ENCODE peak calls at places on chromosomes 11 and 22, in six cellular contexts. Q is HCT116, V is A549, E is body of pancreas, C is heart left ventricle, L is prostate gland. K is an unnamed sample.

GRCh38 chr11:2747236-2748015 is 47.6 kb upstream of the KCNQ1OT1 start:
- DNase-seq in Q (no peak), V (no peak), E (peak), C (peak), L (no peak), K (no peak)

GRCh38 chr11:58301576-58301975 is 33.5 kb upstream of the OR10W1 start:
- DNase-seq in Q (no peak), V (no peak), E (no peak), C (no peak), L (no peak), K (no peak)

GRCh38 chr11:61541568-61541967 is 33.0 kb downstream of the LRRC10B start:
- DNase-seq in Q (peak), V (peak), E (no peak), C (no peak), L (no peak), K (no peak)

GRCh38 chr11:64935634-64936081 is at the start of gene GPHA2:
- DNase-seq in Q (no peak), V (no peak), E (peak), C (no peak), L (no peak), K (no peak)

GRCh38 chr11:71370895-71371673 is 77.1 kb downstream of the DHCR7 start:
- DNase-seq in Q (no peak), V (no peak), E (no peak), C (no peak), L (no peak), K (no peak)

GRCh38 chr11:100190395-100190794 is 496.7 kb upstream of the ARHGAP42 start:
- DNase-seq in Q (no peak), V (no peak), E (no peak), C (no peak), L (no peak), K (no peak)

GRCh38 chr11:73586791-73587190 is 11.1 kb downstream of the FAM168A start:
- DNase-seq in Q (no peak), V (no peak), E (no peak), C (no peak), L (no peak), K (no peak)

GRCh38 chr11:17391493-17392355 is 3.3 kb upstream of the KCNJ11 start:
- DNase-seq in Q (no peak), V (no peak), E (no peak), C (no peak), L (no peak), K (no peak)

GRCh38 chr11:43393765-43394355 is 35.1 kb downstream of the TTC17 start:
- DNase-seq in Q (no peak), V (no peak), E (peak), C (no peak), L (no peak), K (peak)

GRCh38 chr11:72141066-72141465 is 5.5 kb downstream of the FOLR3 start:
- DNase-seq in Q (no peak), V (peak), E (no peak), C (no peak), L (no peak), K (no peak)

GRCh38 chr11:67024966-67025365 is 2.0 kb downstream of the SYT12 start:
- DNase-seq in Q (no peak), V (no peak), E (no peak), C (no peak), L (no peak), K (no peak)

GRCh38 chr11:84800755-84801346 is 826.3 kb downstream of the DLG2 start:
- DNase-seq in Q (peak), V (peak), E (no peak), C (no peak), L (no peak), K (no peak)

GRCh38 chr22:44893731-44894080 is 116.1 kb downstream of the PHF21B start:
- DNase-seq in Q (no peak), V (no peak), E (no peak), C (no peak), L (no peak), K (no peak)

GRCh38 chr11:60164550-60165075 is 18.3 kb downstream of the MS4A6A start:
- DNase-seq in Q (no peak), V (no peak), E (no peak), C (no peak), L (no peak), K (no peak)

GRCh38 chr11:12677131-12677530 is 2.9 kb downstream of the TEAD1 start:
- DNase-seq in Q (no peak), V (no peak), E (no peak), C (no peak), L (no peak), K (no peak)

GRCh38 chr11:117860139-117860538 is 16.3 kb downstream of the FXYD6 start:
- DNase-seq in Q (no peak), V (no peak), E (no peak), C (no peak), L (no peak), K (no peak)

GRCh38 chr11:34468209-34468841 is 29.6 kb downstream of the CAT start:
- DNase-seq in Q (peak), V (peak), E (peak), C (no peak), L (peak), K (peak)

GRCh38 chr11:76602431-76602861 is 68.1 kb downstream of the LRRC32 start:
- DNase-seq in Q (no peak), V (no peak), E (no peak), C (peak), L (no peak), K (peak)

GRCh38 chr11:76172583-76172982 is 33.7 kb downstream of the WNT11 start:
- DNase-seq in Q (no peak), V (no peak), E (no peak), C (no peak), L (no peak), K (no peak)

GRCh38 chr11:76025068-76025467 is 181.2 kb downstream of the WNT11 start:
- DNase-seq in Q (no peak), V (no peak), E (no peak), C (no peak), L (no peak), K (no peak)

GRCh38 chr11:64007629-64008282 is 21.5 kb downstream of the OTUB1 start:
- DNase-seq in Q (peak), V (peak), E (peak), C (peak), L (no peak), K (peak)

DNA sequence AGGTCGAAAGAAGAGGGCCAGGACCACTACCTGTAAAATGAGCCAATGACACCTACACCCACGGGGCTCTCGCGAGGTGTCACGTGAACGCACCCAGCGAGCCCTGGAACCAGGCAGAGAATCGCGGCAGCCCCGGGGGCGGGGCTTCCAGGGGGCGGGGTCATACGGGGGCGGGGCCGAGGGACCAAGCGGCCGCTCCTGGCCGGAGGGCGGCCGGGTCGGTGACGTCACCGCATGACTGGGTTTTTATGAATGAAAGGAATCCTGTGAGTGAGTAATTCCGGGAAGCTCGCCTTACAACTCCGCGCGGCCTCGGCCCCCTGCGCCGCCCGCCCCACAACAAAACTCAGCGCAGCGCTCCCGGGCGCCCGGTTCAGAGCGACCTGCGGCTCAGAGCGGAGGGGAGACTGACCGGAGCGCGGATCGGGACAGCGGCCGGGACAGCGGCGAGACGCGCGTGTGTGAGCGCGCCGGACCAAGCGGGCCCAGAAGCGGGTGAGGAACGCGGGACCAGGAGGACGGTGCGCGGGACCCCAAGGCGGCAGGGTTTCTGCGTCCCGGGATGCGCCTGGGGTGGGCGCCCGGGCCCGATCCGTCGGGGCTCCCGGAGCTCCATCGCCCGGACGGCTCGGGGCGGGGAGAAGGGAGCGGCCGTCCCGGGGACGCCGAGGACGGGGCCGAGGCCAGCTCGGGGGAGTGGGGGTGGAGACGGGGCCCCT is at the start of gene MAFF:
- DNase-seq in Q (peak), V (peak), E (peak), C (peak), L (peak), K (peak)
- TF ChIP-seq POLR2A in Q (peak), V (no peak), E (peak), C (peak), L (peak), K (peak)

GRCh38 chr22:50530280-50530856 is 556 bp upstream of the TYMP start:
- DNase-seq in Q (peak), V (peak), E (peak), C (peak), L (peak), K (peak)
- TF ChIP-seq POLR2A in Q (peak), V (peak), E (peak), C (no peak), L (peak), K (no peak)

DNA sequence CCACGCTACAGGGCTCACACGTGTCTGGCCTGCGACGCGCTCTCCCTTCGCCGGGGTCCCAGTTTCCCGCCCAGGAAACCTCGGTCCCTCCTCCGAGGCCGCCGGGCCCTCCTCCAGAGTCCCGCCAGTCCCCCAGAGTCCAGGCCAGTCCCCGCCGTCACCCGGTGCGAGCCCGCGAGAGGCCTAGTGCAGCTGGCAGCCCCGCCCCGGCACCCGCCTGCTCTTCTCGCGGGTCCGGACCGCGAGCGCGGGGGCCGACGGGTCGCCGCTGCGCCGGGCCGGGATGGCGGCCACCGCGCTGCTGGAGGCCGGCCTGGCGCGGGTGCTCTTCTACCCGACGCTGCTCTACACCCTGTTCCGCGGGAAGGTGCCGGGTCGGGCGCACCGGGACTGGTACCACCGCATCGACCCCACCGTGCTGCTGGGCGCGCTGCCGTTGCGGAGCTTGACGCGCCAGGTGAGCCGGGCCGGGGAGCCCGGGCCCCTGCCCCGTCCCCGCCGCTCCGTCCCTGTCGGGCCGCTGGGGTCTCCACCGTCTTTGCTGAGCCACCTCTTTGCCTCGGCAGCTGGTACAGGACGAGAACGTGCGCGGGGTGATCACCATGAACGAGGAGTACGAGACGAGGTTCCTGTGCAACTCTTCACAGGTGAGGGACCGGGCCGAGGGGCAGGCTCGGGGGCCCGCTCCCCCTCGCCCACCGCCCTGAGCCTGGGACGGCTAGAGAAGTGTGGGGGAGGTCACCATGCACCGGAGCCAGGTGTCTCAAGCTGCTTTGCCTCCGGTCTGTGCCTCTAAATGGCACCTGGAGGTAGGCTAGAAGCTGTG is at the start of gene PTPMT1:
- DNase-seq in Q (peak), V (peak), E (peak), C (peak), L (peak), K (peak)
- TF ChIP-seq POLR2A in Q (peak), V (peak), E (peak), C (no peak), L (no peak), K (peak)

DNA sequence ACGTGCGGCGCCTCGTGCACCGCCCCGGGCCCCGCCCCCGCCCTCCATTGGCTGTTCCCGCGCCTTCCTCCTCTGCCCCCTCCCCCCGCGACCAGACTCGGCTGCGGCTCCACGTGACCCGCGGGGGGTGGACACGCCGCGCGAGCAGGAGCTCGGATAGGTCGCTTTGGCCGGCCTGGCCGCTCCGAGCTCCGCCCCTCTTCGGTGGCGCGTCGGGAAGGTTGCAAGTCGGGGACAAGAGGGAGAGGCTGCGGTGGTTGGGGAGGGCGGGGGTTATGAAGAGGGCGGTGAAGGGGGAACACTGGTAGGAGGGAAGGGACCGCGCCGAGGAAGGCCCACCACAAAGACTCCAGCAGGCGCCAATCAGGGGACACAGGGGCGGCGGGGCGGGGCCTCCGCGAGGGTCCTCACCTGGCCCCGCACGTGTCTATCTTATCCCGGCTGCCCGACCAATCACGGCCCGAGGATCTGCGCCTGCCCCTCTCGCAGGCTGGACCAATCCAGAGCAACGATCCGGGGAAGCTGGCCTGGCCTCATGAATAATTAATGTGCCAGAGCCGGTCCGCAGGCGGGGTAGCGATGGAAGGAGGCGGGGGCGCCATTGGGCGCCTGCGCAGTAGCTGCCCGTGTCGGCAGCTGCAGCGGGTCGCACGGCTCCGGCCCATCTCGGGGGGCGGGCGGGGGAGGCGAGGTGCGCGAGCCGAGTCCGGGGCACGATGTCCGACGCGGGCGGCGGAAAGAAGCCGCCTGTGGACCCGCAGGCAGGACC is at the start of gene TEF:
- DNase-seq in Q (peak), V (peak), E (peak), C (peak), L (peak), K (peak)
- TF ChIP-seq POLR2A in Q (peak), V (no peak), E (peak), C (no peak), L (peak), K (no peak)

GRCh38 chr11:10319691-10320090 is 14.8 kb downstream of the ADM start:
- DNase-seq in Q (no peak), V (no peak), E (no peak), C (no peak), L (no peak), K (no peak)

GRCh38 chr11:10317776-10318526 is 13.1 kb downstream of the ADM start:
- DNase-seq in Q (no peak), V (no peak), E (no peak), C (no peak), L (no peak), K (peak)

GRCh38 chr11:10320164-10320563 is 15.3 kb downstream of the ADM start:
- DNase-seq in Q (no peak), V (no peak), E (no peak), C (no peak), L (no peak), K (no peak)

GRCh38 chr11:10317281-10317755 is 12.4 kb downstream of the ADM start:
- DNase-seq in Q (no peak), V (no peak), E (no peak), C (no peak), L (no peak), K (no peak)

GRCh38 chr11:10318527-10318802 is 13.6 kb downstream of the ADM start:
- DNase-seq in Q (no peak), V (no peak), E (no peak), C (no peak), L (no peak), K (no peak)
- TF ChIP-seq POLR2A in Q (no peak), V (no peak), E (no peak), C (no peak), L (no peak), K (no peak)

GRCh38 chr11:106021967-106022794 is at the start of gene MSANTD4:
- DNase-seq in Q (peak), V (peak), E (peak), C (peak), L (peak), K (peak)
- TF ChIP-seq POLR2A in Q (peak), V (peak), E (peak), C (no peak), L (no peak), K (peak)

GRCh38 chr11:35662649-35663407 is at the start of gene TRIM44:
- DNase-seq in Q (peak), V (peak), E (peak), C (peak), L (peak), K (peak)
- TF ChIP-seq POLR2A in Q (peak), V (peak), E (peak), C (no peak), L (no peak), K (no peak)